ENCODE peak calls at places on chromosomes 5 and 9, in seven cellular contexts. R is cerebellar cortex, W is GM18507, N is kidney glomerular epithelial cell, Y is T-helper 1 cell, Z is A172, M is GM23248. J is an unnamed sample.

GRCh38 chr9:124212381-124213050 is 45.2 kb upstream of the NEK6 start:
- DNase-seq in Z (peak), W (no peak), M (peak), Y (no peak), N (peak), R (no peak), J (peak)

GRCh38 chr5:120306331-120306730 is 157.8 kb upstream of the PRR16 start:
- DNase-seq in R (no peak), Z (no peak), N (no peak), W (no peak), M (peak), Y (no peak), J (peak)

GRCh38 chr5:143494162-143494561 is 90.7 kb upstream of the NR3C1 start:
- DNase-seq in N (no peak), Y (no peak), M (peak), W (no peak), R (peak), Z (peak), J (peak)

GRCh38 chr5:135596364-135596763 is 17.6 kb upstream of the CXCL14 start:
- DNase-seq in M (no peak), W (no peak), Z (no peak), N (no peak), Y (no peak), R (no peak), J (no peak)

GRCh38 chr9:85246566-85246965 is 495.2 kb downstream of the AGTPBP1 start:
- DNase-seq in M (no peak), Y (no peak), Z (no peak), W (no peak), R (no peak), N (no peak), J (no peak)

GRCh38 chr9:32426278-32426939 is 42.0 kb downstream of the ACO1 start:
- DNase-seq in N (peak), Z (peak), Y (no peak), W (no peak), M (peak), R (peak), J (peak)

GRCh38 chr5:119287547-119288073 is 68.2 kb upstream of the TNFAIP8 start:
- DNase-seq in Z (peak), R (no peak), N (peak), W (no peak), M (peak), Y (peak), J (no peak)

GRCh38 chr5:172791726-172792445 is 20.9 kb upstream of the DUSP1 start:
- DNase-seq in Y (no peak), W (no peak), N (no peak), M (peak), R (no peak), Z (no peak), J (peak)

GRCh38 chr5:407801-408268 is 35.1 kb upstream of the EXOC3 start:
- DNase-seq in R (no peak), M (no peak), W (no peak), Z (no peak), Y (no peak), N (no peak), J (no peak)

GRCh38 chr9:129310666-129311350 is 132.7 kb upstream of the IER5L start:
- DNase-seq in M (peak), Z (no peak), N (no peak), W (no peak), Y (no peak), R (no peak), J (peak)

GRCh38 chr5:180316586-180316985 is 24.7 kb upstream of the MAPK9 start:
- DNase-seq in R (no peak), Z (no peak), W (no peak), N (no peak), Y (no peak), M (no peak), J (no peak)

GRCh38 chr5:179612577-179613459 is 10.7 kb downstream of the HNRNPH1 start:
- DNase-seq in Y (no peak), R (peak), W (no peak), Z (no peak), M (no peak), N (no peak), J (peak)

GRCh38 chr9:128192601-128193371 is 1.4 kb upstream of the CIZ1 start:
- DNase-seq in Z (peak), Y (no peak), W (peak), N (peak), R (peak), M (peak), J (peak)

GRCh38 chr9:129333961-129334743 is 156.1 kb upstream of the IER5L start:
- DNase-seq in W (no peak), N (peak), R (peak), M (peak), Z (peak), Y (no peak), J (peak)

GRCh38 chr9:38380872-38381534 is 11.5 kb upstream of the ALDH1B1 start:
- DNase-seq in R (no peak), N (peak), Y (no peak), W (no peak), M (no peak), Z (peak), J (no peak)

GRCh38 chr5:4579679-4580078 is 560.5 kb upstream of the ADAMTS16 start:
- DNase-seq in M (no peak), N (no peak), R (no peak), Y (no peak), W (no peak), Z (peak), J (no peak)

GRCh38 chr9:120175031-120175430 is 404.9 kb downstream of the CDK5RAP2 start:
- DNase-seq in M (no peak), W (no peak), R (peak), Y (no peak), Z (no peak), N (no peak), J (no peak)

GRCh38 chr5:90144625-90145327 is 264.8 kb downstream of the CETN3 start:
- DNase-seq in N (no peak), Z (peak), Y (no peak), W (no peak), M (peak), R (no peak), J (peak)

GRCh38 chr9:36147441-36148175 is 11.1 kb downstream of the GLIPR2 start:
- DNase-seq in W (no peak), Y (no peak), Z (no peak), N (no peak), R (no peak), M (no peak), J (no peak)

GRCh38 chr9:94584555-94584954 is 9.1 kb downstream of the FBP2 start:
- DNase-seq in M (no peak), Y (no peak), R (no peak), N (no peak), Z (no peak), W (no peak), J (no peak)

GRCh38 chr9:112421771-112422222 is 41.9 kb downstream of the HSDL2 start:
- DNase-seq in W (no peak), Z (no peak), R (no peak), N (no peak), Y (no peak), M (peak), J (no peak)

GRCh38 chr5:148386041-148386440 is 2.3 kb downstream of the FBXO38 start:
- DNase-seq in W (no peak), M (peak), N (no peak), R (no peak), Z (no peak), Y (no peak), J (peak)